ENCODE peak calls at places on chromosomes 6 and 20, in five cellular contexts. P is mammary epithelial cell, S is progenitor cell of endocrine pancreas, V is HFF-Myc, T is prostate gland. U is an unnamed sample.

GRCh38 chr20:52684911-52685310 is 287.2 kb upstream of the TSHZ2 start:
- DNase-seq in P (no peak), S (no peak), V (no peak), T (no peak), U (no peak)

GRCh38 chr6:14359438-14359837 is 241.9 kb downstream of the CD83 start:
- DNase-seq in P (no peak), S (no peak), V (no peak), T (no peak), U (no peak)

GRCh38 chr6:7703148-7703680 is 22.7 kb upstream of the BMP6 start:
- DNase-seq in P (peak), S (no peak), V (no peak), T (no peak), U (no peak)

GRCh38 chr6:139369068-139369467 is 5.4 kb downstream of the CITED2 start:
- DNase-seq in P (no peak), S (no peak), V (no peak), T (no peak), U (no peak)

GRCh38 chr20:55333798-55334197 is 671.5 kb downstream of the CBLN4 start:
- DNase-seq in P (no peak), S (no peak), V (no peak), T (no peak), U (no peak)

GRCh38 chr20:64080013-64080812 is at the start of gene OPRL1:
- DNase-seq in P (no peak), S (no peak), V (no peak), T (no peak), U (no peak)

GRCh38 chr6:16849280-16850210 is 88.3 kb upstream of the ATXN1 start:
- DNase-seq in P (no peak), S (no peak), V (peak), T (peak), U (peak)

GRCh38 chr20:14866841-14867514 is 529.6 kb upstream of the FLRT3 start:
- DNase-seq in P (no peak), S (no peak), V (no peak), T (no peak), U (no peak)

GRCh38 chr6:127481628-127482027 is 22.4 kb upstream of the KIAA0408 start:
- DNase-seq in P (peak), S (no peak), V (no peak), T (no peak), U (no peak)

GRCh38 chr6:25411316-25411961 is 132.3 kb downstream of the CARMIL1 start:
- DNase-seq in P (no peak), S (no peak), V (no peak), T (no peak), U (no peak)

GRCh38 chr6:43715056-43715788 is 27.6 kb upstream of the MRPS18A start:
- DNase-seq in P (no peak), S (no peak), V (no peak), T (no peak), U (no peak)

GRCh38 chr6:72624557-72625160 is 2.8 kb downstream of the KCNQ5 start:
- DNase-seq in P (peak), S (no peak), V (no peak), T (no peak), U (no peak)

GRCh38 chr20:19815553-19815991 is 57.5 kb downstream of the RIN2 start:
- DNase-seq in P (peak), S (no peak), V (peak), T (no peak), U (peak)

GRCh38 chr6:30260036-30260504 is 46.9 kb upstream of the TRIM26 start:
- DNase-seq in P (no peak), S (peak), V (no peak), T (peak), U (no peak)

GRCh38 chr6:161745128-161745527 is 471.3 kb upstream of the AGPAT4 start:
- DNase-seq in P (no peak), S (no peak), V (no peak), T (no peak), U (no peak)

GRCh38 chr6:102736941-102737368 is 1343.4 kb downstream of the GRIK2 start:
- DNase-seq in P (no peak), S (no peak), V (peak), T (no peak), U (peak)

GRCh38 chr6:34549804-34550202 is 6.3 kb downstream of the SPDEF start:
- DNase-seq in P (no peak), S (no peak), V (no peak), T (no peak), U (no peak)

GRCh38 chr6:157779705-157780604 is 43.1 kb upstream of the SNX9 start:
- DNase-seq in P (peak), S (no peak), V (no peak), T (no peak), U (no peak)

GRCh38 chr20:57524511-57525176 is at the start of gene CTCFL:
- DNase-seq in P (no peak), S (no peak), V (no peak), T (no peak), U (no peak)

DNA sequence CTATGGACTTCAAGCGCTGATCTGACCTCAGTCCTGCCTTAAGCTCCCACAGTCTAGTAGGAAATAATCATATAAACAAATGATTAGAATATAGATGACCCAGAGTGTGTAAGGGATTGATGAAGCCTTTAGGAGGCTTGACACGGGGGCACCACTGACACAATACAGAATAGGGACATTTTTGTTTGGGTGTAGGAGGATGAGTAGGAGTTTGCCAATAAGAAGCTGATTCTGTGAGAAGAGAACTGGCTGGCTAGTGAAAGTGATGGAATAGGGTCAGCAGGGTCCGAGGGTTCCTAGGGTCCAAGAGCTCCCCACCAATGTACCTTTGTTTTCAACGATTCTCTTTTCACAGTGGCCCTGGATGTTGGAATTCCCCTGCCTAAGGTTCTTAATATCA is 7.1 kb upstream of the BPIFB4 start:
- DNase-seq in P (no peak), S (no peak), V (no peak), T (no peak), U (no peak)
- TF ChIP-seq CTCF in P (no peak), S (no peak), V (no peak), T (no peak), U (no peak)

GRCh38 chr20:10699941-10700340 is 26.1 kb upstream of the JAG1 start:
- DNase-seq in P (no peak), S (no peak), V (no peak), T (no peak), U (no peak)

GRCh38 chr20:10701607-10702006 is 27.8 kb upstream of the JAG1 start:
- DNase-seq in P (no peak), S (no peak), V (no peak), T (no peak), U (no peak)

GRCh38 chr20:10699506-10699905 is 25.7 kb upstream of the JAG1 start:
- DNase-seq in P (no peak), S (no peak), V (no peak), T (no peak), U (no peak)

DNA sequence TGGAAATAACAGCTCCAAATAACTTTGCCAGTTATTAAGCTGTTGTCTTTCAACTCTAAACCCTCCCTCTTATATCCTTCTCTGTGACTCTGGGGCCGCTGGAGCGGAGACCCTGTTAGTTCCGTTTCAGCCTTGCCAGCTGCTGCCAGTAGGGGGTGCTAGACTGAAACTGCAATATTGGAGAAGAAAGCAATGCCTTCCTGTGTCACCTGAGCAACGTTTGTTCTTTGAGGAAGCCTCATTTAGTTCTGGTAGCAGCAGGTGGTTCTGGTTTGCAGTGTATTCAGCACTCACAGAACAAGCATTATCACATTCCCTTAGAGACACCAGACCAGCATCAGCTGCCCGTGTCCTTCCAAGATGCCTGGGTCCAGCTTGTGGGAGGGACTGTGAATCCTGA is 22.9 kb upstream of the JAG1 start:
- DNase-seq in P (no peak), S (no peak), V (no peak), T (no peak), U (no peak)
- TF ChIP-seq CTCF in P (peak), S (peak), V (peak), T (no peak), U (peak)

GRCh38 chr6:160030103-160030502 is 61.2 kb downstream of the IGF2R start:
- DNase-seq in P (peak), S (no peak), V (peak), T (no peak), U (peak)
- TF ChIP-seq CTCF in P (no peak), S (no peak), V (no peak), T (no peak), U (no peak)

GRCh38 chr6:148166339-148166949 is 176.2 kb upstream of the SASH1 start:
- DNase-seq in P (peak), S (no peak), V (peak), T (peak), U (peak)
- TF ChIP-seq CTCF in P (peak), S (peak), V (peak), T (peak), U (peak)

DNA sequence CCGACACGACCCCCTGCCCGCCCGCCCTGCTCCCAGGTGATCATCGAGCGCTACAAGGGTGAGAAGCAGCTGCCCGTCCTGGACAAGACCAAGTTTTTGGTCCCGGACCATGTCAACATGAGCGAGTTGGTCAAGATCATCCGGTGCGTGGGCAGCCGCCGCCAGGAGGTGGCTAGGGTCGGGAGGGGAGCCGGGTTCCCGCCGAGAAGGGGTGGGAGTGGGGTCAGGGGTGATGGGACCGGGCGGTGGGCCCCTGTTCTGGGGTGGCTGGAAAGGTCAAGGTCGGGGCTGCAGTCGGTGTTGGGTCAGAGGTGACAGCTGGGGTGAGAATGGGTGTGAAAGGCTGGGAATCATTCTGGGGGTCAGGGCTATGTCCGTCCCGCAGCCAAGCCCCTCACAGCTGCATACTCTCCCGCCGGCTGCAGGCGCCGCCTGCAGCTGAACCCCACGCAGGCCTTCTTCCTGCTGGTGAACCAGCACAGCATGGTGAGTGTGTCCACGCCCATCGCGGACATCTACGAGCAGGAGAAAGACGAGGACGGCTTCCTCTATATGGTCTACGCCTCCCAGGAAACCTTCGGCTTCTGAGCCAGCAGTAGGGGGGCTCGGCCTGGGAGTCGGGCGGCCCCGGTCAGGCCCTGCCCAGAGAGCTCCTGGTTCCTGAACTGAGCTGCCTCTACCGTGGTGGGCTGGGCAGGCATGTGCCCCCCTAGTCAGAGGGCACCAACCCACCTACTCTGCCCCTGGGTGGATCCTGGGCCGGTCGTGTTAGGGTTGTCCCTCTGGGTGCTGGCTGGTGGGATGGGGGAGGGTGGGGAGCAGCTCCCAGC is 1.0 kb downstream of the MAP1LC3A start:
- DNase-seq in P (no peak), S (no peak), V (no peak), T (no peak), U (no peak)
- TF ChIP-seq CTCF in P (no peak), S (no peak), V (no peak), T (no peak), U (no peak)

GRCh38 chr20:5788385-5788895 is 38.2 kb downstream of the SHLD1 start:
- DNase-seq in P (peak), S (peak), V (peak), T (peak), U (peak)

GRCh38 chr20:5784735-5785134 is 34.5 kb downstream of the SHLD1 start:
- DNase-seq in P (no peak), S (no peak), V (no peak), T (peak), U (no peak)

GRCh38 chr20:5785146-5785545 is 34.9 kb downstream of the SHLD1 start:
- DNase-seq in P (peak), S (no peak), V (no peak), T (no peak), U (no peak)

GRCh38 chr20:5789827-5790226 is 39.6 kb downstream of the SHLD1 start:
- DNase-seq in P (no peak), S (no peak), V (no peak), T (no peak), U (no peak)

DNA sequence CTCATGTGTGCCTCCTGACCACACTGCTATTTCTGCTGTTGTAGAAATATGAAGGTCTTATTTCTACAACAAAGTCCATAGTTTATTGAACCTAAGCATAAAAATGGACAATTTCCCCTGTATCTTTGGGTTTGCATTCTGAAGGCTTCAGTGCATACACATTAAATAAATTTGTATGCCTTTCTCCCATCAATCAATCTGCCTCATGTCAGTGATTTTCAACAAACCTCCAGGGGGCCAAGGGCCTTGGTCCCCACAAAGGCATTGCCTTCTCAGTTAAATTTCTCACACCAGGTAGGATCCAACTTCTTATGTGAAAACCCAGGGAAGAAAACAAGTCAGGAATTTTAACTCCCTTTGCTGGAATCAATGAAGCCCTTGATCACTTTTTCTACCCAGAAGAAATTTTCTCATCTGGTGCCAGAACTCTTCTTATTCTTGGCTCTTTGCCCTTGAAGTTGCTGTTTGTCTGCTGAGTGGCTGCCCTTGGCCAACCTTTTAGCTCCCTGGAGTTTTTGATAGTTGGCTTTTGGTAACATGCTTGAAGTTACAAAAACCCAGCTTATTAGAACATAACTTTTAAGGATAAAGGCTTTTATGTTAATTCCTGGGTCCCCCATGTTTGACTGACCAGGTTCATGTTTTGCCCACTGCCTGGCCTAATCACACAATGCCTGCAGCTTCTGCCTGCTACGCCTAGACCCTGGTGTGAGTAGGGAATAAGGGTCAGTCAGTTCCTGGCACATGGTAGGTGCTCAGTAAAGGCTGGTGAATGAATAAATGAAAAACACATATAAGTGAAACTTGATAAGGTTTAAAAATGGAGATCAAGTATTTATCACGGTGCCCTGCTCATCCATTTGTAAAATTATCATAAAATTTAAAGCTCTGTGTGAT is 37.0 kb downstream of the SHLD1 start:
- DNase-seq in P (peak), S (no peak), V (no peak), T (peak), U (peak)
- TF ChIP-seq CTCF in P (no peak), S (no peak), V (no peak), T (no peak), U (no peak)

DNA sequence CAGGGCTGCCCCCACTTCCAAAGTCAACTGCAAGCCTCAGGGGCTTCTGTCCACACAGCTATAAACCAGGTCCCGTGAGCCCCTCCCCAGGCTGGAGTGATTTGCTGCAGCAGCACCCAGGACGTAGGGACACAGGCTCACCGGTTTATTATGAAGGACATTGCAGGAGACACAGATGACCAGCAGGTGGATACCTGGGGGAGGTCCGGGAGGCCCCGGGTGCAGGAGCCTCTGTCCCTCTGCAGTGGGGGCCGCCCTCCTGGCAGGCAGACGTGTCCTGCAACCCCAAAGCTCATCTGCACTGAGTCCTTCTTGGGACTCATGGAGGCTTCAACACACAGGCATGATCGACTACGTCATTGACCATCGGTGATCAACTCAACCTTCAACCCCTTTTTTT is 14.5 kb upstream of the NTSR1 start:
- DNase-seq in P (no peak), S (no peak), V (no peak), T (no peak), U (no peak)
- TF ChIP-seq CTCF in P (no peak), S (peak), V (no peak), T (no peak), U (no peak)

U was measured in astrocyte of the cerebellum.